ENCODE peak calls at places on chromosomes 4 and X, in six cellular contexts. K, N, Y, L, I and H are unnamed samples.

GRCh38 chr4:20254517-20255250 is 3.0 kb downstream of the SLIT2 start:
- DNase-seq in L (no peak), Y (no peak), I (no peak), K (peak; percentile 64), N (peak; percentile 70), H (peak; percentile 44)

GRCh38 chr4:118410143-118410542 is 57.3 kb upstream of the PRSS12 start:
- DNase-seq in L (no peak), Y (no peak), N (no peak), K (no peak), I (no peak), H (no peak)

GRCh38 chr4:3026531-3026930 is 47.8 kb downstream of the HTT-AS start:
- DNase-seq in K (no peak), N (peak; percentile 40), I (no peak), Y (no peak), L (no peak), H (no peak)

GRCh38 chrX:153724252-153725038 is at the start of the genes ABCD1 and BCAP31:
- DNase-seq in Y (peak; percentile 90), N (peak; percentile 94), K (peak; percentile 94), L (peak; percentile 77), I (peak; percentile 85), H (peak; percentile 94)

GRCh38 chr4:132395576-132395975 is 753.5 kb upstream of the PCDH10 start:
- DNase-seq in I (no peak), K (no peak), Y (no peak), L (no peak), N (no peak), H (no peak)

GRCh38 chr4:109967798-109968520 is 55.3 kb downstream of the EGF start:
- DNase-seq in Y (peak; percentile 36), K (no peak), N (no peak), I (no peak), L (no peak), H (no peak)

GRCh38 chrX:140712413-140713173 is 3.0 kb downstream of the LINC00632 start:
- DNase-seq in Y (peak; percentile 17), N (peak; percentile 74), L (no peak), I (no peak), K (peak; percentile 78), H (peak; percentile 49)

GRCh38 chr4:13328591-13328990 is 155.5 kb downstream of the RAB28 start:
- DNase-seq in L (no peak), K (no peak), N (no peak), Y (no peak), I (no peak), H (no peak)

GRCh38 chrX:71128166-71128833 is 9.9 kb downstream of the MED12 start:
- DNase-seq in K (no peak), I (no peak), Y (no peak), L (no peak), N (no peak), H (no peak)

GRCh38 chr4:48557478-48557877 is 67.4 kb downstream of the ZAR1 start:
- DNase-seq in Y (no peak), N (no peak), K (no peak), I (no peak), L (no peak), H (no peak)

GRCh38 chr4:81919238-81919637 is 447.5 kb upstream of the RASGEF1B start:
- DNase-seq in L (no peak), K (no peak), I (peak; percentile 35), N (no peak), Y (no peak), H (peak; percentile 4)

GRCh38 chrX:153767674-153768055 is 3.6 kb downstream of the PLXNB3 start:
- DNase-seq in K (no peak), I (no peak), L (no peak), Y (no peak), N (no peak), H (peak; percentile 10)

GRCh38 chrX:13699183-13699826 is 10.4 kb downstream of the RAB9A start:
- DNase-seq in I (no peak), L (no peak), N (no peak), K (no peak), Y (peak; percentile 55), H (peak; percentile 59)

GRCh38 chrX:104282326-104282725 is 27.6 kb upstream of the ESX1 start:
- DNase-seq in N (no peak), Y (no peak), L (no peak), I (no peak), K (no peak), H (no peak)

GRCh38 chrX:56800801-56801200 is 71.8 kb downstream of the NBDY start:
- DNase-seq in K (no peak), N (no peak), I (peak; percentile 61), Y (peak; percentile 15), L (no peak), H (peak; percentile 2)

GRCh38 chr4:48093949-48094550 is 40.0 kb downstream of the TXK start:
- DNase-seq in Y (peak; percentile 57), N (no peak), I (no peak), L (no peak), K (no peak), H (peak; percentile 49)

GRCh38 chr4:98176531-98176930 is 33.3 kb upstream of the STPG2 start:
- DNase-seq in Y (no peak), N (no peak), I (no peak), K (no peak), L (no peak), H (no peak)

GRCh38 chr4:26217961-26218676 is 102.7 kb upstream of the RBPJ start:
- DNase-seq in L (peak; percentile 44), K (peak; percentile 66), I (no peak), Y (no peak), N (no peak), H (no peak)

GRCh38 chr4:94621491-94622080 is 136.2 kb upstream of the BMPR1B start:
- DNase-seq in N (no peak), I (peak; percentile 45), Y (peak; percentile 23), L (peak; percentile 48), K (no peak), H (peak; percentile 47)

GRCh38 chrX:153443476-153444332 is 2.2 kb downstream of the TREX2 start:
- DNase-seq in Y (no peak), L (no peak), N (no peak), K (no peak), I (no peak), H (no peak)

GRCh38 chrX:111100191-111100590 is 4.2 kb downstream of the PAK3 start:
- DNase-seq in I (peak; percentile 58), N (no peak), L (peak; percentile 17), Y (peak; percentile 27), K (no peak), H (no peak)

GRCh38 chrX:45750639-45751038 is 550.0 kb upstream of the DIPK2B start:
- DNase-seq in N (no peak), K (no peak), L (no peak), Y (no peak), I (no peak), H (no peak)

GRCh38 chrX:45748443-45748842 is 547.8 kb upstream of the DIPK2B start:
- DNase-seq in I (no peak), K (no peak), L (no peak), Y (no peak), N (no peak), H (no peak)

GRCh38 chrX:45747905-45748304 is 547.2 kb upstream of the DIPK2B start:
- DNase-seq in I (no peak), K (no peak), L (no peak), N (no peak), Y (no peak), H (no peak)

GRCh38 chrX:45751156-45751555 is 550.5 kb upstream of the DIPK2B start:
- DNase-seq in K (no peak), N (no peak), L (no peak), Y (no peak), I (no peak), H (no peak)

GRCh38 chrX:45749375-45749774 is 548.7 kb upstream of the DIPK2B start:
- DNase-seq in L (no peak), Y (no peak), I (no peak), N (no peak), K (no peak), H (no peak)
- TF ChIP-seq CTCF in L (no peak), Y (no peak), I (peak; percentile 32), N (no peak), K (peak; percentile 28), H (no peak)

GRCh38 chr4:1231637-1232360 is 17.1 kb downstream of the CTBP1 start:
- DNase-seq in Y (no peak), I (no peak), K (no peak), N (no peak), L (no peak), H (peak; percentile 30)
- H3K36me3 ChIP-seq in Y (peaks cover 9% of the 10 kb centered on the region), I (peaks cover 12% of the 10 kb centered on the region), K (peaks cover 91% of the 10 kb centered on the region), N (peaks cover 100% of the 10 kb centered on the region), L (peaks cover 11% of the 10 kb centered on the region), H (peaks cover 4% of the 10 kb centered on the region)

GRCh38 chr4:166257891-166258290 is 384.9 kb downstream of the TLL1 start:
- DNase-seq in N (no peak), K (no peak), Y (no peak), L (no peak), I (no peak), H (no peak)

GRCh38 chr4:166257276-166257675 is 384.2 kb downstream of the TLL1 start:
- DNase-seq in K (no peak), L (no peak), I (no peak), N (no peak), Y (no peak), H (no peak)

DNA sequence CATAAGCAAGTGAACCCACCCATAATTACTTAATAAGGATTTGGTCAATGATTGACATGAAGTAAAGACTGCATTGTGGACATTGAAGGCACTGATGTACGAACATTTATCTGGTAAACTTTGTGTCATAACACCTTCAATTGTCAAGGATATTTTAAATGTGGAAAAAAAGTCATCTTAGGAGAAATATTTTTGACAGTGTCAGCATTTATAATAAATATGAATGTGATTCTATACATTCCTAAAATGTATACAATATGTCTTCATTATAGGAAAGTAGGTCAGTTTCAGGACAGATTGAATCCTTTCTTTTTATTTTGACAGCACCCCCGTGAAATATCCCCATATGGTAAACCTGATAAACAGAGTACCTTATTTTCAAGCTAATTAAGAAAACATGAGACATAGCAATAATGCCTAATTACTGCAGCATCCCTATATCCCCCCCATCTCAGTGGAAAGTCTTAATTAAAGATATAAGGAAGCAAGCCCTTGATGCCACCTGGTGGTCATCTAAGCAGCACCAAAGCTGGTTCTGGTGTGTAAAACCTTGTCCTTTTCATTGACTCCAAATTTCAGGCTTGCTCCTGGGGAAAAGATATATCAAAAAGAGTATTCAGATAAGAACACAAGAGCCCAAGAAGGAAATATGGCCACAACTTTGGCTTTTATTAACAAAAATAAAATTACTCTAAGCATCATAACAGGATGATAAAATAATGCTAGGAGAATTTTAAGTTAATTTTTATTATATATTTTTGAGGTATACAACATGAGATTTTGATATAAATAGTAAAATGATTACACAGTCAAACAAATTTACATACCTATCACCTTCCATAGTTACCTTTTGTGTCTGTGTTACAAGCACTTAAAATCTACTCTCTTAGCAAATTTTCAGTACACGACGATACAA is 379.7 kb downstream of the TLL1 start:
- DNase-seq in K (no peak), I (peak; percentile 51), L (no peak), N (no peak), Y (no peak), H (peak; percentile 43)
- TF ChIP-seq CTCF in K (peak; percentile 46), I (peak; percentile 52), L (no peak), N (no peak), Y (peak; percentile 16), H (no peak)

DNA sequence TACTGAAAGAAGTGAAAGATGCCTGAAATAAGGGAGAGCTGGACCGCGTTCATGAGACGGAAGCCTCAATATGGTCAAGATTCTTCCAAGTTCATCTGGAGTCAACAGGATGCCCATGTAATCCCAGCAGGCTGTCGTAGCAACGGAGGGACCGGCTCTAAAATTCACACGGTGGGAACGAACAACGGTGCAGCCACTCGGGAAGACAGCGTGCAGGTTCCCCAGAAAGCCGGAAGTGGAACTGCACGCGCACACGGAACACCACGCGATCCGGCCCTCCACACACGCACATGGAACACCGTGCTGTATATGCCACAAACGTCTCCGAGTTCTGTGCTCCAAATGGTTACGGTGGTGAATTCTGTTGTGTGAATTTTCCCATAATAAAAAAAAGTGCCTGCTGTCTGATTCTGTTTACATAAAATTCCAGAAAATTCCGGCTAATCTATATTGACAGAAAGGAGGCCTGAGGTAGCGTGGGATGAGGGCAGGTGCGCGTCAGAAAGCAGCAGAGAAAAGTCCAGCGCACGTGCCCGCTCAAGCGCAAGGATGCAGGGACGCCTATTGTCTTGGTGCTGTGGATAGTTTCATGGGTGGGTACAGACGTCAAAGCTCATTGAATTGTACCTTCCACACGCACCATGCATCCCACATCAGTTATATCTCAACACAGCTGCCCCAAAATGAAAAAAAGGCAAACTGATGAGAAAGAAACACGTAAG is 31.2 kb downstream of the PPP2R3B start:
- DNase-seq in I (no peak), K (peak; percentile 33), N (peak; percentile 29), Y (no peak), L (no peak), H (no peak)
- H3K36me3 ChIP-seq in I (no peaks in the 10 kb centered on the region), K (no peaks in the 10 kb centered on the region), N (peaks cover 36% of the 10 kb centered on the region), Y (no peaks in the 10 kb centered on the region), L (peaks cover 5% of the 10 kb centered on the region), H (no peaks in the 10 kb centered on the region)